ENCODE peak calls at places on chromosomes 13 and 19, in six cellular contexts. D is T-helper 1 cell; E is tibial artery; V is stimulated activated CD4-positive, alpha-beta T cell treated with anti-CD3 and anti-CD28 coated beads, Interleukin-2, amount 100 ng/mL, for 24 hours; C is lung microvascular endothelial cell; X is nephron progenitor cell. F is an unnamed sample.

GRCh38 chr13:25214371-25215252 is 42.5 kb upstream of the AMER2 start:
- DNase-seq in D (no peak), E (peak; percentile 48), V (no peak), C (peak; percentile 41), X (no peak), F (no peak)

GRCh38 chr13:51348069-51348967 is 8.8 kb downstream of the SERPINE3 start:
- DNase-seq in D (no peak), E (no peak), V (no peak), C (no peak), X (no peak), F (no peak)

GRCh38 chr19:55683449-55684261 is 8.6 kb downstream of the EPN1 start:
- DNase-seq in D (no peak), E (no peak), V (no peak), C (no peak), X (no peak), F (no peak)

GRCh38 chr19:36032251-36033104 is at the start of gene CLIP3:
- DNase-seq in D (peak; percentile 34), E (peak; percentile 62), V (peak; percentile 40), C (peak; percentile 77), X (peak; percentile 85), F (peak; percentile 30)

GRCh38 chr19:51163257-51163656 is 21.2 kb downstream of the SIGLEC7 start:
- DNase-seq in D (no peak), E (no peak), V (no peak), C (no peak), X (no peak), F (no peak)

GRCh38 chr19:19403373-19403901 is 2.0 kb upstream of the GATAD2A start:
- DNase-seq in D (no peak), E (no peak), V (no peak), C (no peak), X (no peak), F (no peak)

GRCh38 chr13:73090116-73090811 is 31.5 kb downstream of the KLF5 start:
- DNase-seq in D (no peak), E (no peak), V (no peak), C (peak; percentile 96), X (no peak), F (no peak)

GRCh38 chr13:64993514-64994164 is 2236.5 kb downstream of the PCDH9 start:
- DNase-seq in D (no peak), E (no peak), V (no peak), C (no peak), X (no peak), F (no peak)

GRCh38 chr13:43411741-43412140 is 375.0 kb downstream of the ENOX1 start:
- DNase-seq in D (no peak), E (no peak), V (no peak), C (no peak), X (no peak), F (no peak)

GRCh38 chr19:48818234-48818823 is 7.5 kb upstream of the BCAT2 start:
- DNase-seq in D (no peak), E (no peak), V (no peak), C (no peak), X (no peak), F (no peak)

GRCh38 chr13:111490611-111491010 is 170.2 kb downstream of the TEX29 start:
- DNase-seq in D (no peak), E (no peak), V (no peak), C (no peak), X (no peak), F (no peak)

GRCh38 chr13:26048745-26049144 is 3.1 kb downstream of the SHISA2 start:
- DNase-seq in D (no peak), E (no peak), V (no peak), C (no peak), X (no peak), F (no peak)

GRCh38 chr19:2983351-2984195 is 6.2 kb downstream of the TLE6 start:
- DNase-seq in D (no peak), E (peak; percentile 85), V (no peak), C (peak; percentile 68), X (no peak), F (no peak)

GRCh38 chr19:51692065-51692915 is 840 bp upstream of the SPACA6 start:
- DNase-seq in D (no peak), E (no peak), V (peak; percentile 9), C (no peak), X (no peak), F (no peak)